ENCODE peak calls at places on chromosome 17, in five cellular contexts. N is heart left ventricle, J is fibroblast of villous mesenchyme, P is right cardiac atrium, L is kidney epithelial cell. T is an unnamed sample.

GRCh38 chr17:39622380-39623006 is 4.3 kb upstream of the PPP1R1B start:
- DNase-seq in N (no peak), J (no peak), P (no peak), L (no peak), T (no peak)

GRCh38 chr17:17018612-17019429 is 23.4 kb upstream of the MPRIP start:
- DNase-seq in N (peak), J (no peak), P (peak), L (no peak), T (no peak)

GRCh38 chr17:49739662-49740271 is 24.2 kb downstream of the FAM117A start:
- DNase-seq in N (peak), J (peak), P (peak), L (no peak), T (peak)

GRCh38 chr17:58756246-58757161 is 850 bp downstream of the PPM1E start:
- DNase-seq in N (peak), J (no peak), P (no peak), L (no peak), T (peak)

GRCh38 chr17:3655766-3656165 is 12.6 kb downstream of the TAX1BP3 start:
- DNase-seq in N (no peak), J (no peak), P (peak), L (no peak), T (no peak)

GRCh38 chr17:69417545-69418483 is 3.3 kb downstream of the MAP2K6 start:
- DNase-seq in N (no peak), J (no peak), P (no peak), L (no peak), T (peak)

GRCh38 chr17:49616086-49616485 is 40.4 kb downstream of the NXPH3 start:
- DNase-seq in N (no peak), J (no peak), P (no peak), L (no peak), T (peak)

GRCh38 chr17:65638221-65638940 is 76.9 kb upstream of the AXIN2 start:
- DNase-seq in N (no peak), J (peak), P (no peak), L (no peak), T (peak)

GRCh38 chr17:4232168-4232813 is 31.5 kb downstream of the ANKFY1 start:
- DNase-seq in N (no peak), J (peak), P (no peak), L (no peak), T (peak)

GRCh38 chr17:54992797-54993639 is 24.5 kb downstream of the STXBP4 start:
- DNase-seq in N (no peak), J (peak), P (no peak), L (peak), T (peak)

GRCh38 chr17:49753959-49754391 is 10.0 kb downstream of the FAM117A start:
- DNase-seq in N (no peak), J (peak), P (peak), L (no peak), T (no peak)

GRCh38 chr17:64291268-64291851 is 28.3 kb upstream of the TEX2 start:
- DNase-seq in N (no peak), J (no peak), P (no peak), L (no peak), T (no peak)

GRCh38 chr17:17876959-17877547 is 40.3 kb upstream of the SREBF1 start:
- DNase-seq in N (peak), J (peak), P (peak), L (no peak), T (peak)

GRCh38 chr17:70636517-70637133 is 467.3 kb downstream of the KCNJ2 start:
- DNase-seq in N (no peak), J (peak), P (no peak), L (no peak), T (peak)

GRCh38 chr17:41695954-41696720 is 7.5 kb downstream of the EIF1 start:
- DNase-seq in N (no peak), J (peak), P (no peak), L (no peak), T (peak)

GRCh38 chr17:2108170-2108569 is 53.3 kb downstream of the HIC1 start:
- DNase-seq in N (no peak), J (no peak), P (no peak), L (no peak), T (no peak)

GRCh38 chr17:70158180-70158579 is 11.2 kb upstream of the KCNJ2 start:
- DNase-seq in N (no peak), J (no peak), P (no peak), L (no peak), T (peak)

GRCh38 chr17:61399131-61400057 is at the start of gene TBX2:
- DNase-seq in N (peak), J (peak), P (peak), L (peak), T (peak)

GRCh38 chr17:54900457-54901229 is at the start of gene TOM1L1:
- DNase-seq in N (peak), J (peak), P (peak), L (no peak), T (peak)

GRCh38 chr17:16287563-16288027 is 65.7 kb downstream of the CENPV start:
- DNase-seq in N (no peak), J (peak), P (no peak), L (no peak), T (peak)

GRCh38 chr17:41082565-41083136 is 1.3 kb upstream of the KRTAP4-7 start:
- DNase-seq in N (no peak), J (no peak), P (no peak), L (no peak), T (no peak)

GRCh38 chr17:68351395-68351794 is 60.1 kb downstream of the ARSG start:
- DNase-seq in N (no peak), J (peak), P (peak), L (no peak), T (peak)

GRCh38 chr17:8490256-8491023 is 54.8 kb downstream of the NDEL1 start:
- DNase-seq in N (no peak), J (no peak), P (no peak), L (no peak), T (no peak)

GRCh38 chr17:35167666-35168065 is 20.0 kb downstream of the UNC45B start:
- DNase-seq in N (no peak), J (peak), P (no peak), L (no peak), T (peak)

GRCh38 chr17:63178530-63178929 is 212.5 kb downstream of the TANC2 start:
- DNase-seq in N (no peak), J (peak), P (no peak), L (no peak), T (peak)

DNA sequence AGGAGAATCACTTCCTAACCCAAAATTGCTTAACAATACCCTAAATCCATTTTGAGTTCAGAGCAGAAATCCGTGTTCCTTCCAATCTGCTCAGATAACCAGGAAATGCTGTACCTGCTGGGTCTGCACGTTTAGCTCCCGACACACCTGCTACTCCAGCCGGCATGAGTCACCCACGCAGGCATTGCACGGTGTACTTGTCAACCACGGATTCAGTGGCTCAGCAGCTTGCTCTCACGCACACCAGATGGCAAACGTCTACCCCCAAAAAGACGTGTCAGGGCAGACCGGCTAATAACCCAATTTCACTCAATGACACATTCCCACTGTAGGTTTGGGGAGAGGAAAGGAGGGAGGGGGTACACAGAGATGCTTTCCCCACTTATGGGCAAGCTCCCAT is 468.1 kb downstream of the SOX9 start:
- DNase-seq in N (no peak), J (no peak), P (no peak), L (peak), T (no peak)
- H3K4me3 ChIP-seq in N (no peak), J (no peak), P (no peak), L (peak), T (no peak)

GRCh38 chr17:57090560-57091185 is 5.6 kb downstream of the AKAP1 start:
- DNase-seq in N (no peak), J (peak), P (no peak), L (no peak), T (no peak)

GRCh38 chr17:57089391-57089790 is 4.3 kb downstream of the AKAP1 start:
- DNase-seq in N (no peak), J (no peak), P (no peak), L (no peak), T (no peak)

GRCh38 chr17:57091186-57091618 is 6.2 kb downstream of the AKAP1 start:
- DNase-seq in N (peak), J (no peak), P (peak), L (no peak), T (no peak)

GRCh38 chr17:57092171-57092570 is 7.1 kb downstream of the AKAP1 start:
- DNase-seq in N (no peak), J (peak), P (no peak), L (no peak), T (peak)

GRCh38 chr17:57092779-57093178 is 7.7 kb downstream of the AKAP1 start:
- DNase-seq in N (no peak), J (no peak), P (no peak), L (no peak), T (no peak)
- H3K4me3 ChIP-seq in N (no peak), J (no peak), P (no peak), L (no peak), T (no peak)

GRCh38 chr17:78974635-78975591 is 4.8 kb downstream of the LGALS3BP start:
- DNase-seq in N (no peak), J (peak), P (peak), L (peak), T (peak)
- H3K4me3 ChIP-seq in N (no peak), J (no peak), P (no peak), L (no peak), T (no peak)

DNA sequence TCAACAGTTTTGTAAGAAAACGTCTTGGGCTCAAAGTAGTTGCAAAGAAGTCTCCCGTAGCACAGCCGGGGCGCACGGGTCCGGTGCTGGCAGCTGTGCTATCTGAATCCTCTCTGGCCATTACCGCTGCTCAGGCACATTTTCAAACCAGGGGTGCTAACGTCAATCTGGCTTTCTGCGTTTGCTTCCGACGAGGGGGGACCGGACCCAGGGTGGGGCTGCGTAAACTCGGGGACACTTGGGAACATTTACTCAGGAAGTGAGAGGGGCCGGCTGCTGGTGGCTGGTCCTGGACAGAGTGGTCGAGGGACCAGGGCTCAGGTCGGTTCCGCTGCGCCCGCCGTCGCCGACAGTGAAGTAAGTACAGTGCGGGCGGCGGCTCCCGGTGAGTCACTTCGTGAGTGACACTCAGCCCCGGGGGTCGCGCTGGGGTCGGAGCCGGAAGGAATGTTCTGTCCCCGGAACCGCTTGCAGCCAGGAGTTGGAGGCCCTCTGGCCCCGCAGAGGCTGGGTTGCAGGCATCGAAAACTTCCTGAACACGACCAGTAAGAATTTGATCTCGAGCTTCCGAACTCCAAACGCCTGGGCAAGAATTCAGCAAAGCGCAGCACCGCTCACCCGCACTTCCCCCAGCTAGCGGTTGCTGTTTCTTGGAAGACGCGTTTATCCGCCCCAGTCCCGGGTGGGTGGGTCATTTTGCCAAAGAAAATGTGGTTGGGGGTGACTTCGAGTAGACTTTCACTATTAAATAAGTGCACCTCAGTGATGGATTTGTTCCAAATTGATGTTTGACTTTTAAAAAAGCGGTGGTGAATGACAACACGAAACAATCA is 1.4 kb upstream of the HS3ST3B1 start:
- DNase-seq in N (peak), J (peak), P (peak), L (no peak), T (peak)
- H3K4me3 ChIP-seq in N (peak), J (peak), P (peak), L (peak), T (peak)

GRCh38 chr17:10051112-10051511 is 146.0 kb upstream of the RCVRN start:
- DNase-seq in N (no peak), J (peak), P (no peak), L (no peak), T (peak)

GRCh38 chr17:10050597-10051101 is 145.6 kb upstream of the RCVRN start:
- DNase-seq in N (no peak), J (peak), P (no peak), L (no peak), T (peak)

GRCh38 chr17:10053976-10054551 is 144.3 kb downstream of the GAS7 start:
- DNase-seq in N (no peak), J (no peak), P (peak), L (no peak), T (no peak)

GRCh38 chr17:10055251-10055975 is 143.0 kb downstream of the GAS7 start:
- DNase-seq in N (no peak), J (no peak), P (peak), L (no peak), T (no peak)

DNA sequence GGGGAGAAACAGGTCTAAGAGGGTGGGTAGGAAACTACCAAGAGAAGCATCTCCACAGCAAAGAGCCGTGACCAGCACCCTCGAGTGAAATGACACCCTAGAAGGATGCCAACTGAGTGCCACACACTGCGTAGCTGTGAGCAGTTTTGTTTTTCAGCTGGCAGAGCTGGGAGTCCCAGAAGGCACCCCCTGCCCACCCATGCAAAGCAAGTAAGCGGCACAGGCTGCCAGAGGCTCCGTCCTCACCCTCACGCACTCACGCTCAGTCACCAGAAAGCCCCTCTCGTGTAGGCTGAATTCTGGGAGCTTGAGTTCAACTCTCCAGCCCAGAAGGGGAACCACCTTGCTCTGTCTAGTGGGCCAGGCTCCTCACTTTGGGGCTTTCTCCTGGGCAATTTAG is 146.0 kb downstream of the GAS7 start:
- DNase-seq in N (no peak), J (no peak), P (no peak), L (no peak), T (no peak)
- H3K4me3 ChIP-seq in N (no peak), J (no peak), P (no peak), L (no peak), T (no peak)

GRCh38 chr17:74324521-74324920 is 1.5 kb upstream of the KIF19 start:
- DNase-seq in N (no peak), J (no peak), P (no peak), L (no peak), T (no peak)

GRCh38 chr17:74326506-74326905 is 480 bp downstream of the KIF19 start:
- DNase-seq in N (no peak), J (no peak), P (no peak), L (no peak), T (no peak)

GRCh38 chr17:74328487-74328886 is 2.5 kb downstream of the KIF19 start:
- DNase-seq in N (no peak), J (no peak), P (no peak), L (no peak), T (no peak)

GRCh38 chr17:74325743-74326379 is at the start of gene KIF19:
- DNase-seq in N (peak), J (no peak), P (peak), L (no peak), T (no peak)

GRCh38 chr17:74325376-74325742 is 667 bp upstream of the KIF19 start:
- DNase-seq in N (no peak), J (no peak), P (peak), L (no peak), T (no peak)
- H3K4me3 ChIP-seq in N (peak), J (no peak), P (no peak), L (no peak), T (no peak)

DNA sequence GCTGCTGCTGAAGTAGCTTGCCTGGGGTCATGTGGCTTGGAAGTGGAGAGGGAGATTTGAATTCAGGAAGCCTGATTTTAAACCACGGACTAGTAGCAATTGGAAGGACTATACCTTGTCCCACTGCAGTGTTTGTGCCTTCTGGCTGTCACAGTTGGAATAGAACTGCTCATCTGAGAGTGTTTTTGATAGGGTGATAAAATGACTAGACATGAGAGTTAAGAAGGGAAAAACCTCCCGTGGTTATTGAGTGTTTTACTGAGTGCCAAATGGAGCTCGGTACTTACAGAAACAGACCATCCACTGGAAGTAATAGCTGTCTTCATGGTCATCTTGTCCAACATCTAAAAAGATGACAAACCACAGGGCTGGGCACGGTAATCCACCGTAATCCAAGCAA is 70.4 kb downstream of the MSI2 start:
- DNase-seq in N (no peak), J (no peak), P (no peak), L (no peak), T (no peak)
- H3K4me3 ChIP-seq in N (no peak), J (no peak), P (no peak), L (no peak), T (no peak)

GRCh38 chr17:44308865-44309264 is 464 bp downstream of the RUNDC3A start:
- DNase-seq in N (no peak), J (no peak), P (no peak), L (no peak), T (no peak)

GRCh38 chr17:44309472-44309871 is 1.1 kb downstream of the RUNDC3A start:
- DNase-seq in N (no peak), J (no peak), P (no peak), L (no peak), T (no peak)

GRCh38 chr17:44310188-44310587 is 1.8 kb downstream of the RUNDC3A start:
- DNase-seq in N (no peak), J (no peak), P (no peak), L (no peak), T (no peak)

GRCh38 chr17:44307387-44308186 is 814 bp upstream of the RUNDC3A start:
- DNase-seq in N (no peak), J (peak), P (no peak), L (no peak), T (no peak)

DNA sequence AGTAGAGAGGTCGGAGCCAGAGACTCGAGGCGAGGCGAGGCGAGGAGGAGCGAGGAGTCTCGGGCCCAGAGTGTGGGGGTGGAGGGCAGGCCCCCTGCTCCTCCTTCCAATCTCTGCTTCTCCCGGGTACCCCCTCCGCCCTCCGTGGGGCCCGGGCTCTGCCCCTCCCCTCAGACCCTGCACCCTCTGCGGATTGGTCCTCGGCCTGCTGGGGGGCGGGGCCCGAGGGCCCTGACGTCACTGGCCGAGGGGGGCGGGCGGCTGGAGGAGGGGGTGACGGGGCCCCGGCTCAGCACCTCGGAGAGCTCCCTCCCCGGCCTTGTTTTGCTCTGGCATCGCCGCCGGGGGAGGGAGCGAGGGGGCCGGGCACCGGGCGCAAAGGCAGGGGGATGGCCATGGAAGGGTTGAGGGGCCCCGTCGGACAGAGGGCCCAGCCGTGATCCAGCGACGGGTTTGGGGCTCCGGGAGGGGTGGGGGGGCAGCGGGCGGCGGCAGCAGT is at the start of gene RUNDC3A:
- DNase-seq in N (peak), J (peak), P (peak), L (no peak), T (peak)
- H3K4me3 ChIP-seq in N (peak), J (peak), P (peak), L (peak), T (peak)

DNA sequence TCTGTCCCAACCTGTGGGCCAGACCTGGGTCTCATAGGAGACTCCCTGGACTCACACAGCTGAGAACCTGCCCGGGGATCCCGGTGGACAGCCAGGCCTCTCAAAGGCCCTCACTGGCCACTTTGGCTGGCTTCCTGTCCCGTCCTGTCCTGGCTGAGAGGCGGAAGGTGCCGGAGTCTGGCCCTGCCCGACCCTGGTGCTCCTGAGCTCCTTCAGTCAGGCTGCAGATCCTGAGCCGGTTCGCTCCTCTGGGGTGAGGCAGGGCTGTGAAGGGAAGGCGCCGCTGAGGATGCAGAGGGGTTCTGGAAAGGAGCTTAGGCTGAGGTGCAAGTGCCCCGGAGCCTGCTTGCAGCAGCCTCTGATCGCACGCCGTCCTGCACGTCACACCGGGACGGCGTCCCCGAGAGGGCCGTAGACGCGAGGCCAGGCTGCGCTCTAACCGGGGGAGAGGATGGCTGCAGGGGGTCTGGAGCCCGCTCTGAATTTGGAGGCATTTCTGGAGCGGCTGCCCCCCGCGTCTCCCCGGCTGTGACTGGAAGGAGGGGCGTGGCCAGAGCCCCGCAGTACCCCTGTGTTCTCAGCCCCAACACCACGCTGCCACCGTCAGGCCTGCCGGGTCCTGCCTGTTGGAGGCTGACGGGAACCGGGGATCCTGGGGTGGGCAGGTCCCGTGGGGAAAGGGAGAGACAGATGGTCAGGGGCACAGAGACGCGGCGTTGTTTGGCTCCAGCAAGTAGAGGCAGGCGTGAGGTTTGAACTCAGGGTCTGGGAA is 4.1 kb downstream of the HGS start:
- DNase-seq in N (peak), J (no peak), P (no peak), L (no peak), T (no peak)
- H3K4me3 ChIP-seq in N (no peak), J (no peak), P (no peak), L (no peak), T (no peak)